ENCODE peak calls at places on chromosomes 3 and 15, in five cellular contexts. D, C, Q, S and T are unnamed samples.

GRCh38 chr3:181363231-181363630 is 348.5 kb upstream of the SOX2 start:
- DNase-seq in S (no peak), C (no peak), D (no peak), Q (no peak), T (peak; percentile 23)

GRCh38 chr15:75661041-75661778 is 13.5 kb downstream of the SNX33 start:
- DNase-seq in Q (no peak), C (peak; percentile 64), D (peak; percentile 45), S (no peak), T (no peak)

GRCh38 chr3:42106646-42107045 is 15.5 kb downstream of the TRAK1 start:
- DNase-seq in Q (no peak), D (no peak), C (no peak), S (no peak), T (no peak)

GRCh38 chr3:38227989-38228388 is 37.6 kb upstream of the SLC22A13 start:
- DNase-seq in C (no peak), D (no peak), S (no peak), Q (no peak), T (no peak)

GRCh38 chr3:189673535-189673934 is 42.3 kb downstream of the TP63 start:
- DNase-seq in C (no peak), S (no peak), D (no peak), Q (no peak), T (no peak)

GRCh38 chr3:120661106-120661962 is 20.7 kb downstream of the HGD start:
- DNase-seq in C (no peak), S (peak; percentile 6), Q (no peak), D (no peak), T (peak; percentile 80)

GRCh38 chr15:31325432-31325975 is 1.1 kb upstream of the KLF13 start:
- DNase-seq in S (peak; percentile 82), Q (no peak), C (no peak), D (no peak), T (peak; percentile 7)

GRCh38 chr3:151386063-151386462 is 1.5 kb upstream of the P2RY12 start:
- DNase-seq in C (no peak), Q (no peak), S (no peak), D (no peak), T (no peak)

GRCh38 chr3:169218314-169218983 is 445.1 kb downstream of the MECOM start:
- DNase-seq in C (peak; percentile 50), Q (peak; percentile 54), D (peak; percentile 28), S (peak; percentile 36), T (peak; percentile 77)

GRCh38 chr15:26974120-26974780 is 3.3 kb downstream of the GABRG3 start:
- DNase-seq in S (peak; percentile 50), Q (no peak), D (peak; percentile 13), C (peak; percentile 57), T (peak; percentile 66)

GRCh38 chr3:127751163-127751621 is 71.1 kb downstream of the MGLL start:
- DNase-seq in S (peak; percentile 62), Q (no peak), C (no peak), D (no peak), T (no peak)

GRCh38 chr3:45320986-45321385 is 67.4 kb upstream of the LARS2 start:
- DNase-seq in S (no peak), C (no peak), D (no peak), Q (no peak), T (no peak)

GRCh38 chr15:90184119-90184785 is 16.9 kb upstream of the SEMA4B start:
- DNase-seq in S (no peak), Q (peak; percentile 71), C (no peak), D (peak; percentile 24), T (peak; percentile 93)

GRCh38 chr3:121574449-121574848 is 6.7 kb downstream of the ARGFX start:
- DNase-seq in S (no peak), C (peak; percentile 53), D (peak; percentile 58), Q (peak; percentile 59), T (peak; percentile 75)

GRCh38 chr15:77784361-77785292 is 151.9 kb upstream of the LINGO1 start:
- DNase-seq in C (peak; percentile 88), D (peak; percentile 14), Q (peak; percentile 23), S (peak; percentile 62), T (peak; percentile 69)
- TF ChIP-seq JUND in C (no peak), D (no peak), Q (no peak), S (no peak), T (no peak)

GRCh38 chr3:125591116-125591755 is 4.1 kb downstream of the OSBPL11 start:
- DNase-seq in Q (no peak), C (no peak), D (no peak), S (peak; percentile 23), T (no peak)

GRCh38 chr3:125594581-125595011 is 701 bp downstream of the OSBPL11 start:
- DNase-seq in C (no peak), S (peak; percentile 32), Q (no peak), D (no peak), T (no peak)

GRCh38 chr3:125589743-125590142 is 5.6 kb downstream of the OSBPL11 start:
- DNase-seq in Q (no peak), D (no peak), S (no peak), C (no peak), T (no peak)

GRCh38 chr3:125593991-125594574 is 1.2 kb downstream of the OSBPL11 start:
- DNase-seq in S (no peak), D (no peak), C (peak; percentile 19), Q (no peak), T (peak; percentile 38)
- TF ChIP-seq JUND in S (no peak), D (no peak), C (no peak), Q (no peak), T (no peak)

DNA sequence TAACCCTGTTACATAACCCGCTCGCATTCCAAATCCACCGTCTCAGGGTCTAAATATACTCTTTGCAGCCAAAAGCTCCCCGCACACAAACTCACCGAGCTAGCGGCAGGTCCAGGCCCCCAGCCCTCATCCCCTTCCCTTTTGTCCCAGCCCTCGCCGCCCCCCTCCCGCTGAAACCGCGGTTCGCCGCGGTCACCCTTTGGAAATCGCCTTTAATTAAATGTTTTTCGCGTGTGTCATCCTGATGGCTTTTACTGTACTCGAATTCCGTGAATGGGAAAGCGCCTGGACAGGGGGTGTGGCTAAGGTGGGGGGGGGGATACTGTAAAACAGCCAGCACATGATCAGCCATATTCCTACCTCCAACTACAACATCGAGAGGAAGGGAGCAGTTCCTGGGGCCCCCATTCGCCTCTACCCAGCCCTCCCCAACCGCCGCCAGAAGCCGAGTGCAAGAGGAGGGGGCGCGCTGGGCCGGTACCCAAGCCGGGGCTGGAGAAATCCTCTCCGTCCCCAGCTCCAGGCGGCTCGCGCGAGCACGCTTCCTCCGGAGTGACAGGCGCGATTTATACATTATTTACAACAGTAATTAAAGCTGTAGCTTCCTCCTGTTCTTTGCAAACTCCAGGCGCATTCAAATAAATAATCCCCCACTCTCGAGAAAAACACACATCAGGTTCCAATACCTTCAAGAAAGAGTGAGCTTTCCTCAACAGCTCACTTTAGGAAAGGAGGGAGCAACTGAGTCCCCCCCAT is 1.7 kb downstream of the RORA start:
- DNase-seq in S (peak; percentile 76), Q (no peak), C (no peak), D (no peak), T (peak; percentile 60)
- TF ChIP-seq JUND in S (no peak), Q (no peak), C (no peak), D (no peak), T (no peak)

DNA sequence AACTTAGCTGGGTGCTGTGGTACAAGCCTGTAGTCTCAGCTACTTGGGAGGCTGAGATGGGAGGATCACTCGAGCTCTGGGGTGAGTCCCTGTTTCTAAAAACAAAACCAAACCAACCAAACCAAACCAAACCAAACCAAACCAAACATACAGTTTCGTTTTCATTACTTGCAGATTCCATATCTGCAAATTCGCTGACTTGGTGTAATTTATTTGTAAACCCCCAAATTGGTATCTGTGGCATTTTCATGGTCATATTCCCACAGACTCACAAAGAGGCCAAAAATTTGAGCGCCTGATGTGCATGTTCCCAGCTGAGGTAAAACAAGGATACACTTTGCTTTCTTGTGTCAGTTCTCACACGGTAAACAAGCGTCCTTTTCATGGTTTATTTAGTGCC is 1138.3 kb downstream of the ROBO1 start:
- DNase-seq in C (no peak), D (no peak), Q (no peak), S (no peak), T (no peak)
- TF ChIP-seq JUND in C (no peak), D (no peak), Q (no peak), S (no peak), T (no peak)

GRCh38 chr3:126033765-126034164 is 50.2 kb downstream of the SLC41A3 start:
- DNase-seq in S (no peak), C (no peak), D (no peak), Q (no peak), T (no peak)

GRCh38 chr3:126033051-126033745 is 50.7 kb downstream of the SLC41A3 start:
- DNase-seq in C (peak; percentile 23), Q (no peak), S (no peak), D (no peak), T (no peak)

GRCh38 chr3:126036056-126036549 is 47.8 kb downstream of the SLC41A3 start:
- DNase-seq in S (no peak), C (peak; percentile 19), D (no peak), Q (no peak), T (no peak)

GRCh38 chr3:126034481-126035361 is 49.2 kb downstream of the SLC41A3 start:
- DNase-seq in Q (no peak), S (peak; percentile 41), C (peak; percentile 19), D (no peak), T (no peak)

GRCh38 chr3:126035362-126036050 is 48.4 kb downstream of the SLC41A3 start:
- DNase-seq in D (no peak), S (no peak), Q (no peak), C (peak; percentile 22), T (no peak)
- TF ChIP-seq JUND in D (no peak), S (no peak), Q (no peak), C (no peak), T (no peak)

GRCh38 chr3:65676592-65676991 is 362.1 kb downstream of the MAGI1 start:
- DNase-seq in C (no peak), Q (no peak), D (peak; percentile 70), S (no peak), T (no peak)

GRCh38 chr3:65671004-65671403 is 367.7 kb downstream of the MAGI1 start:
- DNase-seq in D (no peak), S (no peak), Q (no peak), C (no peak), T (no peak)

GRCh38 chr3:65669163-65669875 is 369.4 kb downstream of the MAGI1 start:
- DNase-seq in C (no peak), Q (no peak), S (no peak), D (peak; percentile 81), T (no peak)

GRCh38 chr3:65672071-65672470 is 366.6 kb downstream of the MAGI1 start:
- DNase-seq in Q (no peak), D (no peak), C (no peak), S (no peak), T (no peak)

DNA sequence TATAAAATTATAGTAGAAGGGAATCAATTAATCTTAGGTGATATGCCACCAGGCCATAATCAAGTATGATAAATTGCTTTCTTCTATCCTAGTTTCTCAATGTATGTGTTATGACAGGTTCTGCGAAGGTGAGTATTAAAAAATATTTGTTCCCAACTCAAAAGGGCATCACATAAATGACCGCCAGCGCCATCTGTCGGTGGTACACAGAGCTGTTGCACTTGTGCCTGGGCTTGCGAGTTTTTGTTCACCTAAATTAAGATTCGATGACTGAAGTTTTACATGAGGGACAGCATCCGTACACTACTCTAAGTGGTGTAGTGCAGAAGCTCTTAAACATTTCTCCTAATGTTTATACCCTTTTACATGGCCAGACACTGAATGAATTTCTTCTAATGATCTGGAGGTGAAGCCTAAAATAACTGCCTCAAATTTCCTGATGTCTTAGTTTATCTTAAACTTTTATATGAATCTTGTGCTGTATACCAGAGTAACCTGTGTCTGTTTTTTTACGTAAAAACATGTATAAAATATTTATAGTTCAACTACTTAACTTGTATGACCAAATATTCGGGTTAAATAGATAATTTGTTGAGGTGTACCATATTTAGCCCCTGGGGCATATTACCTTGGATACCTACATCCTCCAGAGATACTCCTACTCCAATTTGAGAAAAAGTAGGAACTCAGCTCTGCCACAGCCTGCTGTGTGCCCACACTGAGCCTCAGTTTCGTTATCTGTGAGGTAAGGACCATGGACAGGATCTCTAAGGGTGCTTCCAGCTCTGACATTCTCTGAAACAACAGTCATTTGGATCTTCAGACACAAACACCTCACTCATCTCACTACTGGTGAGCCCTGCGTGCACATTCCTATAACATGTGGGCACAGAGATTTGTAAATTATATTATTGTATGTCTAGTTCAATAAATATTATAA is 365.6 kb downstream of the MAGI1 start:
- DNase-seq in S (peak; percentile 36), D (peak; percentile 25), Q (peak; percentile 43), C (peak; percentile 78), T (no peak)
- TF ChIP-seq JUND in S (no peak), D (no peak), Q (no peak), C (no peak), T (no peak)